ENCODE peak calls at places on chromosomes 4 and X, in eight cellular contexts. Y is neural progenitor cell, I is MM.1S, M is PC-3, Q is GM23338, N is HCT116, V is OCI-LY7, Z is SK-N-SH. F is an unnamed sample.
A peak's percentile ranks its signal among the peaks of the same experiment; 100 is the strongest.

GRCh38 chr4:20543131-20543530 is 157.1 kb upstream of the PACRGL start:
- DNase-seq in Y (no peak), I (no peak), M (no peak), Q (no peak), N (no peak), V (no peak), Z (no peak), F (no peak)

GRCh38 chrX:17459008-17459407 is 84.0 kb downstream of the NHS start:
- DNase-seq in Y (no peak), I (no peak), M (no peak), Q (no peak), N (no peak), V (no peak), Z (no peak), F (peak; percentile 20)

GRCh38 chr4:139734201-139734874 is 68.7 kb downstream of the MGST2 start:
- DNase-seq in Y (peak; percentile 30), I (no peak), M (no peak), Q (no peak), N (no peak), V (no peak), Z (no peak), F (peak; percentile 55)

GRCh38 chr4:61299316-61299715 is 99.2 kb downstream of the ADGRL3 start:
- DNase-seq in Y (no peak), I (no peak), M (no peak), Q (no peak), N (no peak), V (no peak), Z (no peak), F (no peak)

GRCh38 chrX:115958687-115959359 is 211.7 kb upstream of the AGTR2 start:
- DNase-seq in Y (peak; percentile 24), I (peak; percentile 34), M (peak; percentile 64), Q (no peak), N (no peak), V (no peak), Z (peak; percentile 37), F (no peak)

GRCh38 chr4:98586634-98587354 is 71.6 kb downstream of the TSPAN5 start:
- DNase-seq in Y (no peak), I (no peak), M (no peak), Q (no peak), N (no peak), V (no peak), Z (no peak), F (no peak)

GRCh38 chr4:153781717-153782416 is 7.0 kb downstream of the SFRP2 start:
- DNase-seq in Y (peak; percentile 61), I (no peak), M (peak; percentile 71), Q (peak; percentile 55), N (no peak), V (no peak), Z (no peak), F (no peak)

GRCh38 chr4:33715996-33716395 is 2528.3 kb downstream of the ARAP2 start:
- DNase-seq in Y (no peak), I (peak; percentile 32), M (peak; percentile 79), Q (no peak), N (no peak), V (no peak), Z (peak; percentile 5), F (no peak)

GRCh38 chrX:20309796-20310195 is 43.1 kb upstream of the RPS6KA3 start:
- DNase-seq in Y (no peak), I (no peak), M (no peak), Q (no peak), N (no peak), V (no peak), Z (no peak), F (no peak)

GRCh38 chr4:4971796-4972195 is 47.5 kb downstream of the CYTL1 start:
- DNase-seq in Y (no peak), I (no peak), M (no peak), Q (no peak), N (no peak), V (no peak), Z (no peak), F (no peak)

GRCh38 chrX:54785901-54786300 is 12.2 kb downstream of the ITIH6 start:
- DNase-seq in Y (peak; percentile 27), I (no peak), M (peak; percentile 7), Q (peak; percentile 41), N (no peak), V (peak; percentile 33), Z (no peak), F (no peak)

GRCh38 chr4:51930557-51930956 is 87.6 kb downstream of the DCUN1D4 start:
- DNase-seq in Y (no peak), I (no peak), M (no peak), Q (no peak), N (no peak), V (no peak), Z (no peak), F (no peak)

GRCh38 chr4:158371158-158371557 is 150.5 kb upstream of the RXFP1 start:
- DNase-seq in Y (no peak), I (no peak), M (peak; percentile 50), Q (no peak), N (no peak), V (no peak), Z (no peak), F (no peak)

GRCh38 chr4:173752610-173753009 is 222.6 kb upstream of the HAND2 start:
- DNase-seq in Y (peak; percentile 73), I (peak; percentile 24), M (peak; percentile 28), Q (peak; percentile 92), N (peak; percentile 58), V (peak; percentile 24), Z (no peak), F (no peak)

GRCh38 chr4:126890383-126890782 is 742.4 kb upstream of the INTU start:
- DNase-seq in Y (no peak), I (no peak), M (no peak), Q (no peak), N (no peak), V (no peak), Z (no peak), F (no peak)

GRCh38 chrX:18596096-18596495 is 75.8 kb downstream of the RS1 start:
- DNase-seq in Y (no peak), I (no peak), M (no peak), Q (no peak), N (no peak), V (no peak), Z (no peak), F (no peak)

GRCh38 chr4:8688041-8688907 is 95.7 kb downstream of the CPZ start:
- DNase-seq in Y (peak; percentile 88), I (peak; percentile 31), M (peak; percentile 8), Q (peak; percentile 86), N (peak; percentile 19), V (no peak), Z (peak; percentile 86), F (peak; percentile 65)

DNA sequence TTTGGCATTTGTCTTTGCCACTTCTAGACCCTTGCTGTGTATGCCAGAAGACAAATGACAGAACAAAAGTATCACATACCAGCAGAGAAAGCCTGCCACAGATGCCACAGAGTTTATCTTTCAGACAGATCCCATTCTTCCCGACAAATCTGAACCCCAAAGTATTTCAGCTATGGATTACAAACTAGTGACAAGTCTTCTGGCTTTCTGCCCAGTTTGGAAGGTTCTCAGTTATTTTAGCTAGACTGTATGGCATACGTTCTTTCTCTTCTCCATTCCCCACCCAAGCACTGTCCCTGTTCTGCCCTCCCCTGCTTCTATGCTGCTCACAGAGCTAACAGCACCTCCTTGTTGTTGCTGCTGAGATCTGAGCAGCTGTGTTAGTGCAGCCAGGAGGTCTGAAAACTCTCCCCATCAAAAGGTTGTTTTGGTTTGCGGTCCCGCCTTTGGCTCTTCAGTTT is 236.7 kb downstream of the FRAS1 start:
- DNase-seq in Y (peak; percentile 35), I (no peak), M (peak; percentile 51), Q (no peak), N (no peak), V (no peak), Z (no peak), F (no peak)
- TF ChIP-seq CTCF in Y (no peak), I (no peak), M (no peak), Q (peak; percentile 39), N (no peak), V (no peak), Z (peak; percentile 45), F (peak; percentile 19)

GRCh38 chr4:125313497-125313896 is 1.3 kb upstream of the FAT4 start:
- DNase-seq in Y (peak; percentile 92), I (peak; percentile 80), M (peak; percentile 88), Q (peak; percentile 94), N (peak; percentile 85), V (peak; percentile 57), Z (peak; percentile 59), F (peak; percentile 92)

GRCh38 chr4:125315571-125316390 is 1.0 kb downstream of the FAT4 start:
- DNase-seq in Y (peak; percentile 90), I (peak; percentile 28), M (peak; percentile 47), Q (peak; percentile 75), N (no peak), V (no peak), Z (peak; percentile 69), F (peak; percentile 79)

GRCh38 chr4:125313989-125314602 is 659 bp upstream of the FAT4 start:
- DNase-seq in Y (peak; percentile 78), I (no peak), M (no peak), Q (peak; percentile 19), N (no peak), V (no peak), Z (no peak), F (peak; percentile 8)

GRCh38 chr4:125316391-125316780 is 1.6 kb downstream of the FAT4 start:
- DNase-seq in Y (peak; percentile 44), I (no peak), M (peak; percentile 7), Q (peak; percentile 59), N (no peak), V (no peak), Z (peak; percentile 39), F (peak; percentile 57)

GRCh38 chr4:125314676-125315570 is at the start of gene FAT4:
- DNase-seq in Y (peak; percentile 95), I (peak; percentile 94), M (peak; percentile 85), Q (peak; percentile 94), N (peak; percentile 85), V (no peak), Z (peak; percentile 89), F (peak; percentile 96)
- TF ChIP-seq EZH2phosphoT487 in Y (peak; percentile 48), I (no peak), M (no peak), Q (no peak), N (no peak), V (no peak), Z (no peak), F (no peak)

DNA sequence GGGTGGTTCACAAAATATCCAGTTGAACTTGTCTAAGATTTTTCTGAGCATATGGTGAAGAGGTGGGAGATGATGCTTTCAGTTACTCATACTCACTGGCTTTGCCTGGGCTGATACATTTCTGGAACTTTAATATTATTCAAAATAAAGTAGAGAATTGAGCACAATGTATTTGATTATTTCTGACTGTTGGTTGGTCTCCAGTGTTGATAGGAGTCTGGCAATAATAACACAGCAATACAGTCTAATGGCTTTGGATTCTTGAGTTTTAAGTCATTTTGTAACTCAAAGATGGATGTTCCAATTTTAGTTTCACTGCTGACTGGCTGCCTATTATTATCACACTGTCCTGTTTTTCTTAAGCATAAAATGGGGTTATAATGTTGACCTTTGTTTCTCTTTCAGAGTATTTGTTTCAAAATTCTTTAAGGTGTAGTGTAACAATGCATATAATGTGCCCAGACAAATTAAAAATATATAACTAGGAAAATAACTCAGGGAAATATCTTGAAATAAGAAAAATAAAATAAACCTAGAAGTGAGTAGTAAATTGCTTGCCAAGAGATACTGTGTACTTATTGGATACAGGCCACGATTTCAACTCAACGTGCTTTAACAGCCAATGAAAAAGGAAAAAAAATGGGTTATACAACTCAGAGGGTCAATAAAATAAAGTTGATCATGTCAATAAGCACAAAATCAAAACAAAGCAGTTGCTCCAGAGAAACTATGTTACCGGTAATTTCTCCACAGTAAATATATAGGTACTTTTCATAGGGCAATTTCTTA is 99.0 kb downstream of the ARSJ start:
- DNase-seq in Y (no peak), I (no peak), M (no peak), Q (no peak), N (no peak), V (no peak), Z (no peak), F (no peak)
- H3K4me1 ChIP-seq in Y (no peaks in the 10 kb centered on the region), I (peaks cover 29% of the 10 kb centered on the region), M (peaks cover 6% of the 10 kb centered on the region), Q (peaks cover 21% of the 10 kb centered on the region), N (no peaks in the 10 kb centered on the region), V (no peaks in the 10 kb centered on the region), Z (no peaks in the 10 kb centered on the region), F (no peaks in the 10 kb centered on the region)

GRCh38 chr4:71188951-71189350 is 149.9 kb upstream of the SLC4A4 start:
- DNase-seq in Y (no peak), I (no peak), M (no peak), Q (no peak), N (no peak), V (no peak), Z (no peak), F (no peak)
- TF ChIP-seq CTCF in Y (no peak), I (no peak), M (no peak), Q (no peak), N (no peak), V (no peak), Z (no peak), F (no peak)